ENCODE peak calls at places on chromosomes 4 and X, in four cellular contexts. G is K562, S is GM12878, Q is H1. Y is an unnamed sample.

GRCh38 chr4:168773388-168774195 is 236.5 kb downstream of the CBR4 start:
- DNase-seq in Q (no peak), S (no peak), G (no peak), Y (no peak)

GRCh38 chrX:375181-376036 is 11.3 kb downstream of the PPP2R3B start:
- DNase-seq in G (no peak), Q (no peak), S (no peak), Y (no peak)

GRCh38 chr4:1544861-1545275 is 138.6 kb upstream of the NKX1-1 start:
- DNase-seq in Q (no peak), G (no peak), S (no peak), Y (no peak)

GRCh38 chrX:75522565-75523411 is at the start of gene ZDHHC15:
- DNase-seq in Q (peak; percentile 60), G (no peak), S (peak; percentile 13), Y (no peak)

GRCh38 chr4:175414602-175415001 is 397.5 kb downstream of the GPM6A start:
- DNase-seq in G (no peak), S (no peak), Q (no peak), Y (no peak)

GRCh38 chr4:54473077-54473545 is 184.6 kb upstream of the KIT start:
- DNase-seq in S (no peak), Q (no peak), G (peak; percentile 83), Y (no peak)

GRCh38 chr4:110160616-110161015 is 37.8 kb downstream of the ELOVL6 start:
- DNase-seq in Q (no peak), G (no peak), S (no peak), Y (no peak)

GRCh38 chr4:140719022-140719421 is 37.2 kb downstream of the TBC1D9 start:
- DNase-seq in Q (no peak), S (no peak), G (no peak), Y (no peak)

GRCh38 chrX:1909419-1910206 is 294.8 kb downstream of the ASMT start:
- DNase-seq in S (no peak), G (no peak), Q (no peak), Y (no peak)

GRCh38 chr4:8114456-8115202 is 44.0 kb downstream of the ABLIM2 start:
- DNase-seq in Q (no peak), G (no peak), S (no peak), Y (no peak)

GRCh38 chr4:137768881-137769280 is 236.6 kb upstream of the PCDH18 start:
- DNase-seq in G (no peak), S (no peak), Q (no peak), Y (no peak)

GRCh38 chrX:17679261-17679660 is 58.0 kb upstream of the SCML1 start:
- DNase-seq in Q (no peak), G (no peak), S (no peak), Y (no peak)

GRCh38 chr4:1448589-1449420 is 42.6 kb upstream of the NKX1-1 start:
- DNase-seq in Q (peak; percentile 45), G (no peak), S (no peak), Y (no peak)

GRCh38 chr4:48967626-48968025 is 18.4 kb upstream of the CWH43 start:
- DNase-seq in S (no peak), Q (no peak), G (no peak), Y (no peak)

GRCh38 chr4:48967101-48967500 is 19.0 kb upstream of the CWH43 start:
- DNase-seq in S (no peak), G (no peak), Q (no peak), Y (no peak)

GRCh38 chr4:48974979-48975640 is 11.0 kb upstream of the CWH43 start:
- DNase-seq in Q (no peak), S (no peak), G (no peak), Y (no peak)

GRCh38 chr4:48968814-48969213 is 17.3 kb upstream of the CWH43 start:
- DNase-seq in S (no peak), Q (no peak), G (no peak), Y (no peak)

DNA sequence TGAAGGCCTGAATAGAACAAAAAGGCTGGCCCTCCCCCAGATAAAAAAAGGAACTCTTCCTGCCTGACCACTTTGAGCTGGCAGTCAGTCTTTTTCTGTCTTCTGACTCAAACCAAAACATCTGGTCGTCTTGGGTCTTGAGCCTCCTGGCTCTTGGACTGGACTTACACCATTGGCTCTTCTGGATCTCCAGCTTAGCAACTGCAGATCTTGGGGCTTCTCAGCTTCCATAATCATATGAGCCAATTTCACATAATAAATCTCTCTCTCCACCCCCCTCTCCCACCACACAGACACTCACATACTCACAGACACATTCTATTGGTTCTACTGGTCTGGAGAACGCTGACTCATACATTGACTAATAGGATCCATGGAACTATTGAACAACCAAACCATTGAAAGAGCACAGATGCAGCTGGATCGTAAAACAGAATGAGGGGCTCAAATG is 15.6 kb upstream of the CWH43 start:
- DNase-seq in S (no peak), G (no peak), Q (no peak), Y (peak; percentile 37)
- TF ChIP-seq JUND in S (no peak), G (no peak), Q (no peak), Y (peak; percentile 40)

GRCh38 chr4:6471303-6472007 is 959 bp downstream of the PPP2R2C start:
- DNase-seq in G (no peak), S (no peak), Q (peak; percentile 49), Y (no peak)
- TF ChIP-seq EZH2 in G (no peak), S (no peak), Q (no peak), Y (no peak)

GRCh38 chr4:102501635-102502382 is 650 bp downstream of the NFKB1 start:
- DNase-seq in G (peak; percentile 79), S (peak; percentile 54), Q (no peak), Y (peak; percentile 75)
- TF ChIP-seq JUND in G (no peak), S (no peak), Q (no peak), Y (no peak)

GRCh38 chrX:137032378-137032694 is 1.5 kb downstream of the GPR101 start:
- DNase-seq in G (no peak), S (no peak), Q (no peak), Y (no peak)
- TF ChIP-seq EZH2 in G (no peak), S (no peak), Q (peak; percentile 42), Y (no peak)

GRCh38 chrX:110038900-110039299 is 36.0 kb downstream of the TMEM164 start:
- DNase-seq in Q (no peak), S (no peak), G (no peak), Y (no peak)

GRCh38 chrX:110032534-110033161 is 29.7 kb downstream of the TMEM164 start:
- DNase-seq in Q (no peak), S (no peak), G (no peak), Y (no peak)

GRCh38 chrX:110036162-110037033 is 33.5 kb downstream of the TMEM164 start:
- DNase-seq in G (no peak), S (no peak), Q (no peak), Y (no peak)

GRCh38 chrX:110034036-110034435 is 31.1 kb downstream of the TMEM164 start:
- DNase-seq in G (no peak), Q (no peak), S (no peak), Y (no peak)

GRCh38 chrX:110037181-110037580 is 34.3 kb downstream of the TMEM164 start:
- DNase-seq in Q (no peak), G (no peak), S (no peak), Y (no peak)
- TF ChIP-seq JUND in Q (no peak), G (no peak), S (no peak), Y (no peak)